ENCODE peak calls at places on chromosomes 6 and 20, in five cellular contexts. Z, X, Q, W and K are unnamed samples.

GRCh38 chr6:49606696-49607390 is 29.8 kb downstream of the RHAG start:
- DNase-seq in Z (no peak), X (no peak), Q (peak; percentile 70), W (peak; percentile 74), K (peak; percentile 14)

GRCh38 chr6:127249619-127250018 is 17.0 kb upstream of the RNF146 start:
- DNase-seq in Z (no peak), X (no peak), Q (peak; percentile 6), W (no peak), K (no peak)

GRCh38 chr20:37543828-37544227 is 16.2 kb upstream of the BLCAP start:
- DNase-seq in Z (no peak), X (no peak), Q (no peak), W (no peak), K (no peak)

GRCh38 chr6:130421567-130421966 is 55.8 kb downstream of the TMEM200A start:
- DNase-seq in Z (no peak), X (no peak), Q (no peak), W (peak; percentile 62), K (no peak)

GRCh38 chr6:1798303-1798964 is 188.7 kb downstream of the FOXC1 start:
- DNase-seq in Z (no peak), X (no peak), Q (no peak), W (no peak), K (no peak)

GRCh38 chr6:1610497-1611321 is 994 bp downstream of the FOXC1 start:
- DNase-seq in Z (no peak), X (no peak), Q (no peak), W (no peak), K (no peak)

GRCh38 chr6:409370-409972 is 17.9 kb downstream of the IRF4 start:
- DNase-seq in Z (no peak), X (no peak), Q (no peak), W (no peak), K (no peak)

GRCh38 chr20:62924567-62925419 is 1.5 kb downstream of the DIDO1 start:
- DNase-seq in Z (no peak), X (peak; percentile 83), Q (no peak), W (no peak), K (no peak)

GRCh38 chr6:19298422-19298821 is 538.7 kb upstream of the ID4 start:
- DNase-seq in Z (no peak), X (no peak), Q (peak; percentile 14), W (no peak), K (no peak)

GRCh38 chr6:61168878-61169277 is 1117.1 kb downstream of the KHDRBS2 start:
- DNase-seq in Z (no peak), X (no peak), Q (no peak), W (no peak), K (no peak)

GRCh38 chr6:118665011-118665410 is 13.6 kb upstream of the CEP85L start:
- DNase-seq in Z (no peak), X (peak; percentile 45), Q (no peak), W (no peak), K (no peak)

GRCh38 chr6:33824461-33825154 is 20.8 kb upstream of the MLN start:
- DNase-seq in Z (no peak), X (no peak), Q (peak; percentile 45), W (no peak), K (no peak)

GRCh38 chr6:133778414-133778813 is 110.5 kb upstream of the TCF21 start:
- DNase-seq in Z (no peak), X (no peak), Q (no peak), W (peak; percentile 64), K (no peak)

GRCh38 chr6:4008324-4009047 is 70.5 kb downstream of the FAM217A start:
- DNase-seq in Z (no peak), X (no peak), Q (peak; percentile 48), W (peak; percentile 59), K (no peak)

GRCh38 chr6:30855429-30856069 is 28.8 kb upstream of the DDR1 start:
- DNase-seq in Z (no peak), X (no peak), Q (no peak), W (no peak), K (no peak)

GRCh38 chr20:62149532-62150235 is 6.1 kb downstream of the SS18L1 start:
- DNase-seq in Z (no peak), X (no peak), Q (peak; percentile 91), W (no peak), K (peak; percentile 16)

GRCh38 chr20:2706688-2707352 is 14.2 kb downstream of the EBF4 start:
- DNase-seq in Z (no peak), X (no peak), Q (no peak), W (no peak), K (no peak)

GRCh38 chr6:33160728-33161323 is 31.4 kb downstream of the COL11A2 start:
- DNase-seq in Z (no peak), X (no peak), Q (peak; percentile 21), W (peak; percentile 44), K (no peak)

GRCh38 chr6:43996614-43997341 is 130.5 kb downstream of the MRPL14 start:
- DNase-seq in Z (no peak), X (no peak), Q (no peak), W (no peak), K (no peak)

GRCh38 chr6:16049178-16049577 is 79.7 kb upstream of the MYLIP start:
- DNase-seq in Z (no peak), X (no peak), Q (no peak), W (no peak), K (no peak)

GRCh38 chr6:132751306-132751705 is 6.4 kb downstream of the VNN2 start:
- DNase-seq in Z (no peak), X (no peak), Q (no peak), W (no peak), K (no peak)

GRCh38 chr6:105993769-105994521 is 92.2 kb upstream of the PRDM1 start:
- DNase-seq in Z (peak; percentile 27), X (peak; percentile 64), Q (peak; percentile 48), W (no peak), K (no peak)

GRCh38 chr20:32762754-32763201 is 593 bp downstream of the DNMT3B start:
- DNase-seq in Z (no peak), X (no peak), Q (peak; percentile 49), W (no peak), K (no peak)

GRCh38 chr20:9460518-9460917 is 53.9 kb upstream of the LAMP5 start:
- DNase-seq in Z (no peak), X (no peak), Q (no peak), W (no peak), K (no peak)

GRCh38 chr20:17651761-17652388 is 30.2 kb downstream of the RRBP1 start:
- DNase-seq in Z (no peak), X (no peak), Q (no peak), W (no peak), K (no peak)

GRCh38 chr6:11586574-11586973 is 49.0 kb downstream of the TMEM170B start:
- DNase-seq in Z (no peak), X (no peak), Q (peak; percentile 72), W (peak; percentile 77), K (no peak)

GRCh38 chr6:53998293-53998692 is 113.0 kb upstream of the MLIP start:
- DNase-seq in Z (no peak), X (no peak), Q (no peak), W (no peak), K (no peak)

GRCh38 chr6:132715204-132715603 is 1.3 kb upstream of the VNN1 start:
- DNase-seq in Z (no peak), X (no peak), Q (peak; percentile 94), W (peak; percentile 52), K (peak; percentile 46)

GRCh38 chr6:17703256-17703694 is 3.5 kb downstream of the NUP153 start:
- DNase-seq in Z (no peak), X (peak; percentile 46), Q (no peak), W (peak; percentile 21), K (no peak)

GRCh38 chr6:36666726-36667591 is 11.6 kb upstream of the CDKN1A start:
- DNase-seq in Z (peak; percentile 75), X (no peak), Q (peak; percentile 67), W (peak; percentile 89), K (peak; percentile 62)

DNA sequence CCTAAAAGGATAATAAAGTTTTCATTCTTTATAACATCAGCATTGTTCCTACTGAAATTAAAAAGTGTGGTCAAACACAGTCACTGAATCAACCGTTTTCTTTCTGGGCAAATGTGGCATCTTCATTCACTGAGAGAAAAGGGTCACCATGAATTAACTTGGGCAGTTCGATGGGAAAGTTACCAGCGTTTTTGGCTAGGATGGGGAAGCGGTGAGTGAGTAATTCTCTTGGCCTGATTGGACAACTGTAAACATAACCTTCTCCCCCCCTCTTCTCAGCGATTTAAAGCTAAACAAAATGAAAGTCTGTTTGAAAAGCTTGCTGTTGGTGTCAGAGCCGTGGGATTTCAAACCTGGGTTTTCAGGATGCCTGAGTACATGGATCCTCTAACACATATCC is 181.9 kb downstream of the SASH1 start:
- DNase-seq in Z (no peak), X (no peak), Q (no peak), W (peak; percentile 84), K (no peak)
- H3K27ac ChIP-seq in Z (peak overlapping the region; percentile 47), X (no peak overlapping the region), Q (no peak overlapping the region), W (peak overlapping the region; percentile 98), K (peak overlapping the region; percentile 4)

DNA sequence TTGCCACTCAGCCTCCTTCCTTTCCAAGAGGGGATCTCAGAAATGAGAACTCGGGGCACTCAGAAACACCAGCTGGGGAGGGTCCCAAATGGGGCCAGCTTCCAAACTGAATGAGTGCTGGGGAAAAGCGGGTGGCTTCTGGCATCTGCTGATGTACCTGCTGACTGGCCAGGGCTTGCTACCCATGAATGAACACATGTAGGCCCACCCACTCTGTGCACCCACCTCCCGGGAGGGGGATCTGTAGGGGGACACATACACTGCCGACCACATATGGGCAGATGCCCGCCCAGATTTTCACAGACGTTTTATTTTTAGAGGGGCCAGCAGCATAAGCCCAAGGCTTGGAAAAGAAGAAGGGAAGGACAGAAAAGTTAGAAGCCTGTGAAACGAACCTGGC is 231.9 kb upstream of the RNF24 start:
- DNase-seq in Z (no peak), X (no peak), Q (no peak), W (no peak), K (no peak)
- H3K27ac ChIP-seq in Z (no peak overlapping the region), X (no peak overlapping the region), Q (no peak overlapping the region), W (no peak overlapping the region), K (no peak overlapping the region)

GRCh38 chr20:31594558-31595379 is 10.3 kb upstream of the ID1 start:
- DNase-seq in Z (peak; percentile 63), X (no peak), Q (peak; percentile 83), W (no peak), K (no peak)
- H3K27ac ChIP-seq in Z (peak overlapping the region; percentile 89), X (no peak overlapping the region), Q (peak overlapping the region; percentile 37), W (no peak overlapping the region), K (peak overlapping the region; percentile 52)

GRCh38 chr6:47149554-47149953 is 107.4 kb upstream of the ADGRF1 start:
- DNase-seq in Z (no peak), X (no peak), Q (no peak), W (no peak), K (no peak)

GRCh38 chr6:47151232-47151898 is 109.2 kb upstream of the ADGRF1 start:
- DNase-seq in Z (no peak), X (no peak), Q (no peak), W (no peak), K (no peak)

GRCh38 chr6:47153066-47153755 is 111.1 kb upstream of the ADGRF1 start:
- DNase-seq in Z (no peak), X (no peak), Q (peak; percentile 99), W (no peak), K (no peak)

GRCh38 chr6:47156196-47156595 is 114.1 kb upstream of the ADGRF1 start:
- DNase-seq in Z (no peak), X (no peak), Q (no peak), W (no peak), K (no peak)

DNA sequence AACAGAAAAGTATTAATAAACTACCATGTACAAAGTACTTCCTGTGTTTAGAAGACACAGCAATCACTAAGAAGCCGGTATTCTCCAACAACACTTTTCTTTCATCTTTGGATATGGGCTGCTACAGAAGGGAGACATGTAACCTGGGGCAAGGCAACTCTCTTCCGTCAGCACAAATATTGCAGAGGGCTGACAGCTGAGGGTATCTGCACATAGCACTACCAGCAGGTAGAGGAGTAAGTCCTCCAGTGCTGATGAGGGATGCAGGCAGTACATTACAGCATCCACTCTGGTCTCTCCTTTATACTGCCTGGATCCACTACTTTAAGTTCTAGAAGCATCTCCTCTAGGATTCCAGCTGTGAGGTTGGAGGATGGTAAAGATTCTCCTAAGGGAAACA is 110.5 kb upstream of the ADGRF1 start:
- DNase-seq in Z (no peak), X (no peak), Q (no peak), W (no peak), K (no peak)
- H3K27ac ChIP-seq in Z (no peak overlapping the region), X (no peak overlapping the region), Q (peak overlapping the region; percentile 93), W (no peak overlapping the region), K (no peak overlapping the region)